ENCODE peak calls at places on chromosome 13, in eight cellular contexts. G is left cardiac atrium, H is sigmoid colon, T is HT1080, S is heart right ventricle, L is dorsolateral prefrontal cortex, I is AG08395, V is AG09319. O is an unnamed sample.

GRCh38 chr13:102825921-102826706 is 19.7 kb upstream of the ERCC5 start:
- DNase-seq in G (no peak), H (no peak), T (peak), S (no peak), L (no peak), I (peak), V (peak), O (no peak)

GRCh38 chr13:66483712-66484111 is 746.4 kb downstream of the PCDH9 start:
- DNase-seq in G (no peak), H (no peak), T (no peak), S (no peak), L (no peak), I (no peak), V (no peak), O (no peak)

GRCh38 chr13:113105032-113105993 is at the start of gene F7:
- DNase-seq in G (no peak), H (no peak), T (no peak), S (no peak), L (no peak), I (peak), V (no peak), O (no peak)

GRCh38 chr13:99374994-99375805 is 68.0 kb upstream of the GPR183 start:
- DNase-seq in G (no peak), H (no peak), T (no peak), S (no peak), L (no peak), I (no peak), V (no peak), O (no peak)

GRCh38 chr13:111906306-111906705 is 160.6 kb upstream of the SOX1 start:
- DNase-seq in G (no peak), H (peak), T (no peak), S (no peak), L (no peak), I (no peak), V (no peak), O (no peak)

GRCh38 chr13:40408602-40409001 is 257.8 kb downstream of the FOXO1 start:
- DNase-seq in G (no peak), H (no peak), T (peak), S (no peak), L (no peak), I (no peak), V (no peak), O (no peak)

GRCh38 chr13:95193509-95194230 is 107.6 kb downstream of the ABCC4 start:
- DNase-seq in G (no peak), H (no peak), T (no peak), S (no peak), L (no peak), I (no peak), V (no peak), O (no peak)

GRCh38 chr13:47437411-47437810 is 540.6 kb upstream of the HTR2A start:
- DNase-seq in G (no peak), H (no peak), T (no peak), S (no peak), L (no peak), I (peak), V (no peak), O (no peak)

GRCh38 chr13:39501711-39502324 is 101.2 kb downstream of the LHFPL6 start:
- DNase-seq in G (peak), H (no peak), T (no peak), S (peak), L (no peak), I (no peak), V (no peak), O (no peak)

GRCh38 chr13:52377898-52378297 is 28.1 kb downstream of the THSD1 start:
- DNase-seq in G (no peak), H (no peak), T (no peak), S (no peak), L (no peak), I (no peak), V (no peak), O (no peak)

GRCh38 chr13:112248909-112249592 is 127.1 kb upstream of the SPACA7 start:
- DNase-seq in G (no peak), H (no peak), T (no peak), S (no peak), L (no peak), I (no peak), V (no peak), O (no peak)

GRCh38 chr13:29991343-29991742 is 140.9 kb upstream of the UBL3 start:
- DNase-seq in G (no peak), H (no peak), T (peak), S (no peak), L (no peak), I (peak), V (peak), O (no peak)

GRCh38 chr13:101979825-101980224 is 422.0 kb downstream of the FGF14 start:
- DNase-seq in G (no peak), H (no peak), T (no peak), S (no peak), L (no peak), I (no peak), V (no peak), O (no peak)

GRCh38 chr13:64397699-64398098 is 2832.4 kb downstream of the PCDH9 start:
- DNase-seq in G (no peak), H (no peak), T (peak), S (no peak), L (no peak), I (no peak), V (no peak), O (no peak)

GRCh38 chr13:45361596-45362206 is 20.7 kb upstream of the TPT1 start:
- DNase-seq in G (no peak), H (no peak), T (peak), S (no peak), L (no peak), I (peak), V (no peak), O (no peak)

GRCh38 chr13:49062297-49062896 is 86.7 kb downstream of the FNDC3A start:
- DNase-seq in G (no peak), H (no peak), T (no peak), S (no peak), L (no peak), I (no peak), V (no peak), O (no peak)

GRCh38 chr13:65733110-65733509 is 1497.0 kb downstream of the PCDH9 start:
- DNase-seq in G (no peak), H (no peak), T (no peak), S (no peak), L (no peak), I (no peak), V (no peak), O (no peak)

GRCh38 chr13:27979001-27979643 is 9.4 kb downstream of the URAD start:
- DNase-seq in G (no peak), H (no peak), T (no peak), S (no peak), L (no peak), I (no peak), V (no peak), O (no peak)

GRCh38 chr13:33494596-33495214 is 209.2 kb upstream of the STARD13 start:
- DNase-seq in G (peak), H (no peak), T (peak), S (no peak), L (no peak), I (peak), V (no peak), O (no peak)

GRCh38 chr13:42345367-42345766 is 73.4 kb downstream of the AKAP11 start:
- DNase-seq in G (no peak), H (no peak), T (no peak), S (no peak), L (no peak), I (no peak), V (no peak), O (no peak)

GRCh38 chr13:62210951-62211350 is 795.3 kb upstream of the PCDH20 start:
- DNase-seq in G (no peak), H (no peak), T (no peak), S (no peak), L (no peak), I (no peak), V (no peak), O (no peak)

GRCh38 chr13:30526612-30527217 is 61.0 kb upstream of the HMGB1 start:
- DNase-seq in G (no peak), H (no peak), T (no peak), S (peak), L (no peak), I (no peak), V (no peak), O (no peak)